ENCODE peak calls at places on chromosome 15, in six cellular contexts. One of them, this sample, is unnamed.

GRCh38 chr15:76903251-76903681 is 1.9 kb downstream of the SCAPER start:
- DNase-seq in HepG2: peak; percentile 27
- DNase-seq in stomach: no peak
- DNase-seq in suprapubic skin: no peak
- DNase-seq in right lobe of liver: no peak
- DNase-seq in adrenal gland: no peak
- DNase-seq in this sample: no peak

GRCh38 chr15:31339558-31339895 is 12.9 kb downstream of the KLF13 start:
- DNase-seq in HepG2: no peak
- DNase-seq in stomach: no peak
- DNase-seq in suprapubic skin: no peak
- DNase-seq in right lobe of liver: no peak
- DNase-seq in adrenal gland: no peak
- DNase-seq in this sample: no peak

GRCh38 chr15:96358006-96358794 is 27.7 kb downstream of the NR2F2 start:
- DNase-seq in HepG2: no peak
- DNase-seq in stomach: no peak
- DNase-seq in suprapubic skin: no peak
- DNase-seq in right lobe of liver: no peak
- DNase-seq in adrenal gland: no peak
- DNase-seq in this sample: no peak

GRCh38 chr15:26901036-26901435 is 34.2 kb downstream of the GABRA5 start:
- DNase-seq in HepG2: no peak
- DNase-seq in stomach: no peak
- DNase-seq in suprapubic skin: no peak
- DNase-seq in right lobe of liver: no peak
- DNase-seq in adrenal gland: no peak
- DNase-seq in this sample: no peak

GRCh38 chr15:82810863-82811421 is 1.5 kb downstream of the WHAMM start:
- DNase-seq in HepG2: no peak
- DNase-seq in stomach: no peak
- DNase-seq in suprapubic skin: no peak
- DNase-seq in right lobe of liver: no peak
- DNase-seq in adrenal gland: no peak
- DNase-seq in this sample: no peak

GRCh38 chr15:68028808-68029207 is 25.3 kb upstream of the PIAS1 start:
- DNase-seq in HepG2: no peak
- DNase-seq in stomach: no peak
- DNase-seq in suprapubic skin: no peak
- DNase-seq in right lobe of liver: no peak
- DNase-seq in adrenal gland: no peak
- DNase-seq in this sample: no peak

GRCh38 chr15:31551323-31551722 is 224.7 kb downstream of the KLF13 start:
- DNase-seq in HepG2: no peak
- DNase-seq in stomach: no peak
- DNase-seq in suprapubic skin: no peak
- DNase-seq in right lobe of liver: no peak
- DNase-seq in adrenal gland: no peak
- DNase-seq in this sample: no peak

GRCh38 chr15:86076468-86076867 is 3.2 kb upstream of the AGBL1 start:
- DNase-seq in HepG2: no peak
- DNase-seq in stomach: no peak
- DNase-seq in suprapubic skin: no peak
- DNase-seq in right lobe of liver: no peak
- DNase-seq in adrenal gland: no peak
- DNase-seq in this sample: no peak

GRCh38 chr15:42495361-42496212 is at the start of gene SNAP23:
- DNase-seq in HepG2: peak; percentile 94
- DNase-seq in stomach: peak; percentile 96
- DNase-seq in suprapubic skin: peak; percentile 96
- DNase-seq in right lobe of liver: peak; percentile 97
- DNase-seq in adrenal gland: peak; percentile 93
- DNase-seq in this sample: peak; percentile 93

GRCh38 chr15:65595960-65596359 is 15.0 kb downstream of the INTS14 start:
- DNase-seq in HepG2: peak; percentile 67
- DNase-seq in stomach: no peak
- DNase-seq in suprapubic skin: no peak
- DNase-seq in right lobe of liver: no peak
- DNase-seq in adrenal gland: no peak
- DNase-seq in this sample: no peak

GRCh38 chr15:57562220-57562769 is 29.4 kb upstream of the MYZAP start:
- DNase-seq in HepG2: no peak
- DNase-seq in stomach: no peak
- DNase-seq in suprapubic skin: no peak
- DNase-seq in right lobe of liver: no peak
- DNase-seq in adrenal gland: peak; percentile 42
- DNase-seq in this sample: peak; percentile 90

GRCh38 chr15:56795400-56795983 is 62.2 kb upstream of the ZNF280D start:
- DNase-seq in HepG2: no peak
- DNase-seq in stomach: no peak
- DNase-seq in suprapubic skin: no peak
- DNase-seq in right lobe of liver: no peak
- DNase-seq in adrenal gland: no peak
- DNase-seq in this sample: no peak

GRCh38 chr15:58299311-58299850 is 132.4 kb upstream of the LIPC start:
- DNase-seq in HepG2: no peak
- DNase-seq in stomach: no peak
- DNase-seq in suprapubic skin: no peak
- DNase-seq in right lobe of liver: no peak
- DNase-seq in adrenal gland: no peak
- DNase-seq in this sample: no peak

GRCh38 chr15:60184579-60184978 is 180.5 kb downstream of the FOXB1 start:
- DNase-seq in HepG2: no peak
- DNase-seq in stomach: no peak
- DNase-seq in suprapubic skin: no peak
- DNase-seq in right lobe of liver: no peak
- DNase-seq in adrenal gland: no peak
- DNase-seq in this sample: no peak

GRCh38 chr15:57505949-57506391 is 85.7 kb upstream of the MYZAP start:
- DNase-seq in HepG2: no peak
- DNase-seq in stomach: peak; percentile 90
- DNase-seq in suprapubic skin: peak; percentile 85
- DNase-seq in right lobe of liver: no peak
- DNase-seq in adrenal gland: no peak
- DNase-seq in this sample: peak; percentile 62

GRCh38 chr15:56767315-56767714 is 34.0 kb upstream of the ZNF280D start:
- DNase-seq in HepG2: no peak
- DNase-seq in stomach: no peak
- DNase-seq in suprapubic skin: no peak
- DNase-seq in right lobe of liver: no peak
- DNase-seq in adrenal gland: no peak
- DNase-seq in this sample: no peak

GRCh38 chr15:46343527-46343926 is 708.7 kb downstream of the SQOR start:
- DNase-seq in HepG2: no peak
- DNase-seq in stomach: no peak
- DNase-seq in suprapubic skin: no peak
- DNase-seq in right lobe of liver: no peak
- DNase-seq in adrenal gland: no peak
- DNase-seq in this sample: no peak

GRCh38 chr15:65405793-65406192 is 17.0 kb downstream of the IGDCC4 start:
- DNase-seq in HepG2: no peak
- DNase-seq in stomach: no peak
- DNase-seq in suprapubic skin: no peak
- DNase-seq in right lobe of liver: no peak
- DNase-seq in adrenal gland: no peak
- DNase-seq in this sample: no peak

GRCh38 chr15:47300035-47300434 is 417.3 kb upstream of the SEMA6D start:
- DNase-seq in HepG2: no peak
- DNase-seq in stomach: no peak
- DNase-seq in suprapubic skin: no peak
- DNase-seq in right lobe of liver: no peak
- DNase-seq in adrenal gland: no peak
- DNase-seq in this sample: no peak

GRCh38 chr15:31457631-31458526 is 131.2 kb downstream of the KLF13 start:
- DNase-seq in HepG2: no peak
- DNase-seq in stomach: peak; percentile 23
- DNase-seq in suprapubic skin: peak; percentile 39
- DNase-seq in right lobe of liver: no peak
- DNase-seq in adrenal gland: peak; percentile 5
- DNase-seq in this sample: no peak

GRCh38 chr15:68317281-68318007 is 39.9 kb downstream of the FEM1B start:
- DNase-seq in HepG2: no peak
- DNase-seq in stomach: no peak
- DNase-seq in suprapubic skin: peak; percentile 48
- DNase-seq in right lobe of liver: no peak
- DNase-seq in adrenal gland: no peak
- DNase-seq in this sample: no peak

GRCh38 chr15:68511073-68511991 is 67.5 kb upstream of the CORO2B start:
- DNase-seq in HepG2: no peak
- DNase-seq in stomach: no peak
- DNase-seq in suprapubic skin: no peak
- DNase-seq in right lobe of liver: no peak
- DNase-seq in adrenal gland: no peak
- DNase-seq in this sample: no peak

GRCh38 chr15:90837052-90837621 is 31.3 kb upstream of the FURIN start:
- DNase-seq in HepG2: no peak
- DNase-seq in stomach: no peak
- DNase-seq in suprapubic skin: no peak
- DNase-seq in right lobe of liver: no peak
- DNase-seq in adrenal gland: peak; percentile 41
- DNase-seq in this sample: no peak

GRCh38 chr15:65954289-65954741 is 85.0 kb downstream of the RAB11A start:
- DNase-seq in HepG2: no peak
- DNase-seq in stomach: no peak
- DNase-seq in suprapubic skin: no peak
- DNase-seq in right lobe of liver: no peak
- DNase-seq in adrenal gland: no peak
- DNase-seq in this sample: no peak

GRCh38 chr15:47872869-47873301 is 155.6 kb downstream of the SEMA6D start:
- DNase-seq in HepG2: no peak
- DNase-seq in stomach: no peak
- DNase-seq in suprapubic skin: no peak
- DNase-seq in right lobe of liver: no peak
- DNase-seq in adrenal gland: peak; percentile 19
- DNase-seq in this sample: no peak

GRCh38 chr15:80599359-80599758 is 95.8 kb upstream of the ABHD17C start:
- DNase-seq in HepG2: no peak
- DNase-seq in stomach: no peak
- DNase-seq in suprapubic skin: no peak
- DNase-seq in right lobe of liver: no peak
- DNase-seq in adrenal gland: no peak
- DNase-seq in this sample: no peak

GRCh38 chr15:71093089-71094024 is 21.9 kb upstream of the THSD4 start:
- DNase-seq in HepG2: no peak
- DNase-seq in stomach: peak; percentile 72
- DNase-seq in suprapubic skin: no peak
- DNase-seq in right lobe of liver: no peak
- DNase-seq in adrenal gland: peak; percentile 67
- DNase-seq in this sample: no peak

DNA sequence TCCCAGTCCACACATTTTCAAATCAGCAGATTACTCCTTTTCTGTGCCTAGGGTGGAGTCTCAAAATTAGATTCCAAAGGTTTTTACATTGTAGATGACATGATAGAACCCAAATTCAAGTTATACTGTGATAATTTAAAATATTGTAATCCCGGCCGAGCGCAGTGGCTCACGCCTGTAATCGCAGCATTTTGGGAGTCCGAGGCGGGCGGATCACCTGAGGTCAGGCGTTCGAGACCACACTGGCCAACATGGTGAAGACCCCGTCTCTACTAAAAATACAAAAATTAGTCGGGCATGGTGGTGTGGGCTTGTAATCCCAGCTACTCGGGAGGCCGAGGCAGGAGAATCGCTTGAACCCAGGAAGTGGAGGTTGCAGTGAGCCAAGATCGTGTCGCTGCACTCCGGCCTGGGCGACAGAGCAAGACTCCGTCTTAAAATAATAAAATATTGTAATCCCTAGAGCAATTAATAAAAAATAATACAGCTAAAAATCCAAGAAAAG is 1.2 kb upstream of the CYFIP1 start:
- DNase-seq in HepG2: no peak
- DNase-seq in stomach: no peak
- DNase-seq in suprapubic skin: no peak
- DNase-seq in right lobe of liver: no peak
- DNase-seq in adrenal gland: peak; percentile 20
- DNase-seq in this sample: no peak
- H3K4me3 ChIP-seq in HepG2: peak overlapping the region; percentile 96
- H3K4me3 ChIP-seq in stomach: peak overlapping the region; percentile 94
- H3K4me3 ChIP-seq in suprapubic skin: peak overlapping the region; percentile 84
- H3K4me3 ChIP-seq in right lobe of liver: no peak overlapping the region
- H3K4me3 ChIP-seq in adrenal gland: no peak overlapping the region
- H3K4me3 ChIP-seq in this sample: no peak overlapping the region

GRCh38 chr15:28153492-28154119 is 54.5 kb upstream of the OCA2 start:
- DNase-seq in HepG2: no peak
- DNase-seq in stomach: no peak
- DNase-seq in suprapubic skin: no peak
- DNase-seq in right lobe of liver: no peak
- DNase-seq in adrenal gland: no peak
- DNase-seq in this sample: no peak
- H3K4me1 ChIP-seq in HepG2: no peaks in the 10 kb centered on the region
- H3K4me1 ChIP-seq in stomach: no peaks in the 10 kb centered on the region
- H3K4me1 ChIP-seq in suprapubic skin: no peaks in the 10 kb centered on the region
- H3K4me1 ChIP-seq in right lobe of liver: no peaks in the 10 kb centered on the region
- H3K4me1 ChIP-seq in adrenal gland: no peaks in the 10 kb centered on the region
- H3K4me1 ChIP-seq in this sample: no peaks in the 10 kb centered on the region

DNA sequence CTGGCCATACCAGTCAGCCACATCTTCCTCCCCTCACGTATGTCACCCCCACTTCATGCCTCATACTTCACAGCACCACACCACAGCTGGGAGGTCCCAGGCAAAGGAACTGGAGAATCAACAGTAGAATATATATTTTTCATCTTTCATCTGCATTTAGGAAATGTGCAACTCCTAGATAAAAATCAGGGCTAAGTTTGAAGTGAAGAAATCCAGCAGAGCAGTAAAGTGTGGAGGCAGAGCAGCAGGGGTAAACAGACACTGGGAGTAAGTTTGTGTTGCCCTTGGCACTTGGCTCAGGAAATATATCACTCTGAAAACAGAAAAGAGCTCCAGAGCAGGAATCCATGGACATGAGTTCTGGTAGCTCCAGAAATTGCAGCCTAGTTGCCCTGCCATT is 2.8 kb upstream of the HERC1 start:
- DNase-seq in HepG2: no peak
- DNase-seq in stomach: no peak
- DNase-seq in suprapubic skin: no peak
- DNase-seq in right lobe of liver: no peak
- DNase-seq in adrenal gland: no peak
- DNase-seq in this sample: no peak
- TF ChIP-seq POLR2A in HepG2: no peak
- TF ChIP-seq POLR2A in stomach: no peak
- TF ChIP-seq POLR2A in suprapubic skin: no peak
- TF ChIP-seq POLR2A in right lobe of liver: no peak
- TF ChIP-seq POLR2A in adrenal gland: no peak
- TF ChIP-seq POLR2A in this sample: no peak

GRCh38 chr15:38074029-38074428 is 139.6 kb downstream of the TMCO5A start:
- DNase-seq in HepG2: no peak
- DNase-seq in stomach: no peak
- DNase-seq in suprapubic skin: no peak
- DNase-seq in right lobe of liver: no peak
- DNase-seq in adrenal gland: no peak
- DNase-seq in this sample: no peak

GRCh38 chr15:38071211-38071972 is 137.0 kb downstream of the TMCO5A start:
- DNase-seq in HepG2: no peak
- DNase-seq in stomach: peak; percentile 27
- DNase-seq in suprapubic skin: no peak
- DNase-seq in right lobe of liver: no peak
- DNase-seq in adrenal gland: no peak
- DNase-seq in this sample: no peak

GRCh38 chr15:38072007-38072506 is 137.6 kb downstream of the TMCO5A start:
- DNase-seq in HepG2: no peak
- DNase-seq in stomach: no peak
- DNase-seq in suprapubic skin: peak; percentile 69
- DNase-seq in right lobe of liver: no peak
- DNase-seq in adrenal gland: no peak
- DNase-seq in this sample: no peak

GRCh38 chr15:38073278-38073930 is 139.0 kb downstream of the TMCO5A start:
- DNase-seq in HepG2: peak; percentile 43
- DNase-seq in stomach: no peak
- DNase-seq in suprapubic skin: no peak
- DNase-seq in right lobe of liver: peak; percentile 72
- DNase-seq in adrenal gland: no peak
- DNase-seq in this sample: no peak

GRCh38 chr15:38072507-38073277 is 138.3 kb downstream of the TMCO5A start:
- DNase-seq in HepG2: peak; percentile 75
- DNase-seq in stomach: peak; percentile 57
- DNase-seq in suprapubic skin: peak; percentile 81
- DNase-seq in right lobe of liver: peak; percentile 73
- DNase-seq in adrenal gland: peak; percentile 64
- DNase-seq in this sample: peak; percentile 74
- H3K4me3 ChIP-seq in HepG2: peak overlapping the region; percentile 81
- H3K4me3 ChIP-seq in stomach: peak overlapping the region; percentile 49
- H3K4me3 ChIP-seq in suprapubic skin: peak overlapping the region; percentile 64
- H3K4me3 ChIP-seq in right lobe of liver: peak overlapping the region; percentile 61
- H3K4me3 ChIP-seq in adrenal gland: no peak overlapping the region
- H3K4me3 ChIP-seq in this sample: peak overlapping the region; percentile 61

This sample was measured in heart left ventricle.